ENCODE peak calls at places on chromosome 4, in five cellular contexts. One of them, this sample, is unnamed.

GRCh38 chr4:37453361-37454262 is 209.1 kb downstream of the NWD2 start:
- DNase-seq in HEK293T: peak; percentile 69
- DNase-seq in Peyer's patch: no peak
- DNase-seq in effector memory CD8-positive, alpha-beta T cell: no peak
- DNase-seq in germinal center: peak; percentile 51
- DNase-seq in this sample: peak; percentile 43

GRCh38 chr4:64539234-64539849 is 130.1 kb upstream of the TECRL start:
- DNase-seq in HEK293T: peak; percentile 56
- DNase-seq in Peyer's patch: no peak
- DNase-seq in effector memory CD8-positive, alpha-beta T cell: no peak
- DNase-seq in germinal center: peak; percentile 20
- DNase-seq in this sample: peak; percentile 66

GRCh38 chr4:151690164-151690856 is 70.5 kb downstream of the GATB start:
- DNase-seq in HEK293T: no peak
- DNase-seq in Peyer's patch: no peak
- DNase-seq in effector memory CD8-positive, alpha-beta T cell: no peak
- DNase-seq in germinal center: no peak
- DNase-seq in this sample: no peak

GRCh38 chr4:11623726-11624037 is 195.0 kb upstream of the HS3ST1 start:
- DNase-seq in HEK293T: no peak
- DNase-seq in Peyer's patch: peak; percentile 17
- DNase-seq in effector memory CD8-positive, alpha-beta T cell: no peak
- DNase-seq in germinal center: no peak
- DNase-seq in this sample: no peak

GRCh38 chr4:113575391-113575790 is 186.1 kb downstream of the CAMK2D start:
- DNase-seq in HEK293T: no peak
- DNase-seq in Peyer's patch: no peak
- DNase-seq in effector memory CD8-positive, alpha-beta T cell: no peak
- DNase-seq in germinal center: no peak
- DNase-seq in this sample: no peak

GRCh38 chr4:41655177-41655576 is 93.3 kb downstream of the PHOX2B start:
- DNase-seq in HEK293T: no peak
- DNase-seq in Peyer's patch: no peak
- DNase-seq in effector memory CD8-positive, alpha-beta T cell: no peak
- DNase-seq in germinal center: no peak
- DNase-seq in this sample: no peak

GRCh38 chr4:110071466-110071865 is 126.9 kb downstream of the ELOVL6 start:
- DNase-seq in HEK293T: no peak
- DNase-seq in Peyer's patch: no peak
- DNase-seq in effector memory CD8-positive, alpha-beta T cell: no peak
- DNase-seq in germinal center: no peak
- DNase-seq in this sample: no peak

GRCh38 chr4:127383666-127384065 is 249.1 kb upstream of the INTU start:
- DNase-seq in HEK293T: no peak
- DNase-seq in Peyer's patch: no peak
- DNase-seq in effector memory CD8-positive, alpha-beta T cell: no peak
- DNase-seq in germinal center: no peak
- DNase-seq in this sample: no peak

GRCh38 chr4:16118090-16118489 is 34.3 kb upstream of the PROM1 start:
- DNase-seq in HEK293T: no peak
- DNase-seq in Peyer's patch: no peak
- DNase-seq in effector memory CD8-positive, alpha-beta T cell: no peak
- DNase-seq in germinal center: no peak
- DNase-seq in this sample: no peak

GRCh38 chr4:152352645-152353116 is 183.2 kb downstream of the FBXW7 start:
- DNase-seq in HEK293T: peak; percentile 76
- DNase-seq in Peyer's patch: peak; percentile 26
- DNase-seq in effector memory CD8-positive, alpha-beta T cell: no peak
- DNase-seq in germinal center: peak; percentile 1
- DNase-seq in this sample: peak; percentile 80

GRCh38 chr4:10123227-10124101 is 6.9 kb upstream of the WDR1 start:
- DNase-seq in HEK293T: no peak
- DNase-seq in Peyer's patch: no peak
- DNase-seq in effector memory CD8-positive, alpha-beta T cell: no peak
- DNase-seq in germinal center: no peak
- DNase-seq in this sample: no peak

GRCh38 chr4:3385719-3386440 is 55.9 kb upstream of the HGFAC start:
- DNase-seq in HEK293T: no peak
- DNase-seq in Peyer's patch: no peak
- DNase-seq in effector memory CD8-positive, alpha-beta T cell: no peak
- DNase-seq in germinal center: no peak
- DNase-seq in this sample: no peak

GRCh38 chr4:176238819-176239218 is 30.2 kb downstream of the ASB5 start:
- DNase-seq in HEK293T: no peak
- DNase-seq in Peyer's patch: no peak
- DNase-seq in effector memory CD8-positive, alpha-beta T cell: no peak
- DNase-seq in germinal center: no peak
- DNase-seq in this sample: no peak

GRCh38 chr4:3041192-3042142 is 32.9 kb downstream of the HTT-AS start:
- DNase-seq in HEK293T: no peak
- DNase-seq in Peyer's patch: peak; percentile 55
- DNase-seq in effector memory CD8-positive, alpha-beta T cell: peak; percentile 15
- DNase-seq in germinal center: peak; percentile 42
- DNase-seq in this sample: no peak

This sample was measured in neuronal stem cell.